ENCODE peak calls at places on chromosomes 2 and 18, in seven cellular contexts. I is stomach, W is sigmoid colon, R is HepG2, J is spleen, Z is prostate gland, P is transverse colon. X is an unnamed sample.

GRCh38 chr18:44051088-44051487 is 629.6 kb upstream of the SETBP1 start:
- DNase-seq in I (no peak), W (no peak), R (no peak), J (no peak), Z (no peak), P (no peak), X (no peak)

GRCh38 chr2:177243073-177243472 is 21.5 kb downstream of the NFE2L2 start:
- DNase-seq in I (no peak), W (peak; percentile 44), R (no peak), J (no peak), Z (no peak), P (no peak), X (no peak)

GRCh38 chr2:14909795-14910194 is 277.3 kb downstream of the LRATD1 start:
- DNase-seq in I (no peak), W (no peak), R (no peak), J (no peak), Z (no peak), P (no peak), X (no peak)

GRCh38 chr2:229164545-229165249 is 106.4 kb downstream of the PID1 start:
- DNase-seq in I (no peak), W (no peak), R (no peak), J (no peak), Z (no peak), P (peak; percentile 27), X (no peak)

GRCh38 chr2:54570321-54570881 is 114.3 kb downstream of the SPTBN1 start:
- DNase-seq in I (no peak), W (no peak), R (no peak), J (no peak), Z (no peak), P (no peak), X (no peak)

GRCh38 chr18:74775239-74775638 is 177.6 kb downstream of the ZNF407 start:
- DNase-seq in I (no peak), W (no peak), R (no peak), J (no peak), Z (no peak), P (no peak), X (no peak)

GRCh38 chr2:206160807-206161179 is 1.1 kb downstream of the EEF1B2 start:
- DNase-seq in I (no peak), W (no peak), R (peak; percentile 57), J (no peak), Z (no peak), P (no peak), X (no peak)

GRCh38 chr2:160303076-160303475 is 103.0 kb upstream of the ITGB6 start:
- DNase-seq in I (no peak), W (no peak), R (no peak), J (no peak), Z (no peak), P (no peak), X (no peak)

GRCh38 chr2:26043862-26044736 is 10.2 kb downstream of the RAB10 start:
- DNase-seq in I (peak; percentile 49), W (no peak), R (peak; percentile 54), J (no peak), Z (no peak), P (peak; percentile 53), X (no peak)

GRCh38 chr2:9552491-9553178 is 3.0 kb downstream of the ADAM17 start:
- DNase-seq in I (no peak), W (no peak), R (no peak), J (no peak), Z (no peak), P (no peak), X (no peak)

GRCh38 chr18:47163241-47163640 is 12.9 kb downstream of the IER3IP1 start:
- DNase-seq in I (no peak), W (no peak), R (no peak), J (no peak), Z (no peak), P (no peak), X (no peak)

GRCh38 chr2:144801766-144802165 is 281.8 kb upstream of the ZEB2 start:
- DNase-seq in I (no peak), W (no peak), R (no peak), J (no peak), Z (no peak), P (no peak), X (no peak)

GRCh38 chr2:120423167-120423943 is 77.4 kb downstream of the INHBB start:
- DNase-seq in I (peak; percentile 17), W (no peak), R (no peak), J (peak; percentile 62), Z (no peak), P (no peak), X (no peak)

GRCh38 chr2:26193578-26194231 is 20.8 kb downstream of the GAREM2 start:
- DNase-seq in I (no peak), W (peak; percentile 40), R (no peak), J (no peak), Z (no peak), P (no peak), X (no peak)

GRCh38 chr2:24399434-24400206 is 39.3 kb upstream of the ITSN2 start:
- DNase-seq in I (no peak), W (no peak), R (peak; percentile 45), J (no peak), Z (no peak), P (no peak), X (no peak)

GRCh38 chr2:24404582-24404981 is 44.2 kb upstream of the ITSN2 start:
- DNase-seq in I (no peak), W (peak; percentile 72), R (no peak), J (no peak), Z (no peak), P (no peak), X (no peak)

GRCh38 chr2:24403168-24403850 is 43.0 kb upstream of the ITSN2 start:
- DNase-seq in I (no peak), W (no peak), R (no peak), J (no peak), Z (no peak), P (no peak), X (no peak)

GRCh38 chr2:24402242-24403092 is 42.1 kb upstream of the ITSN2 start:
- DNase-seq in I (no peak), W (no peak), R (no peak), J (no peak), Z (no peak), P (peak; percentile 10), X (no peak)

DNA sequence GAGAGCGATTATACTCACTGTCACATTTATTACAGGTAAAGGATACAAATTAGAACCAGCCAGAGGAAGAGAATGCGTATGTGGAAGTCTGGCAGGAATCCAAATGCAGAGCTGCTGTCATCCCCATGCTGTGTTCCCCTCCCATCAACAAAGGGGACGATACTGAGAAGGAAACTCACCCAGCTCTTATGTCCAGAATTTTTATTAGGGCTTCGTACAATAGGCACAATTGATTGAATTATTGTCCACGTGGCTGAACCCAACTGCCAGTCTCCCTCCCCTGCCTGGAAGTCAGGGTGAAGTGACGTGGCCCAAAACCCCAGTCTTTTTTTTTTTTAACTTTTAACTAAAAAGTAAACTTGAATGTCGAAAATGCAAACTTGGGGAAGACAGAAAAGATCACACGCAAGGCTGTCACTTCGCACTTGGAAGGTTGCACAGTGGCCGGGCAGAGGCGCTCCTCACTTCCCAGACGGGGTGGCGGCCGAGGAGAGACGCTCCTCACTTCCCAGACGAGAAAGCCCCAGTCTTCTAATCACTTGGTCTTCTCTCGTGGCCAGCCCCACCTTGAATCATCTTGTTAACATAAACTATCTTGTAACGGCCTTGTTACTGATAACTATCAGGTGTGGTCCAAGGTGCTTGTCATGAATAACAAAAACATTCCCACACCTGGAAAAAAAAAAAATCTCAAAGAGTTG is 40.0 kb upstream of the ITSN2 start:
- DNase-seq in I (no peak), W (no peak), R (no peak), J (no peak), Z (no peak), P (no peak), X (no peak)
- TF ChIP-seq POLR2AphosphoS5 in I (no peak), W (no peak), R (no peak), J (no peak), Z (no peak), P (no peak), X (no peak)

DNA sequence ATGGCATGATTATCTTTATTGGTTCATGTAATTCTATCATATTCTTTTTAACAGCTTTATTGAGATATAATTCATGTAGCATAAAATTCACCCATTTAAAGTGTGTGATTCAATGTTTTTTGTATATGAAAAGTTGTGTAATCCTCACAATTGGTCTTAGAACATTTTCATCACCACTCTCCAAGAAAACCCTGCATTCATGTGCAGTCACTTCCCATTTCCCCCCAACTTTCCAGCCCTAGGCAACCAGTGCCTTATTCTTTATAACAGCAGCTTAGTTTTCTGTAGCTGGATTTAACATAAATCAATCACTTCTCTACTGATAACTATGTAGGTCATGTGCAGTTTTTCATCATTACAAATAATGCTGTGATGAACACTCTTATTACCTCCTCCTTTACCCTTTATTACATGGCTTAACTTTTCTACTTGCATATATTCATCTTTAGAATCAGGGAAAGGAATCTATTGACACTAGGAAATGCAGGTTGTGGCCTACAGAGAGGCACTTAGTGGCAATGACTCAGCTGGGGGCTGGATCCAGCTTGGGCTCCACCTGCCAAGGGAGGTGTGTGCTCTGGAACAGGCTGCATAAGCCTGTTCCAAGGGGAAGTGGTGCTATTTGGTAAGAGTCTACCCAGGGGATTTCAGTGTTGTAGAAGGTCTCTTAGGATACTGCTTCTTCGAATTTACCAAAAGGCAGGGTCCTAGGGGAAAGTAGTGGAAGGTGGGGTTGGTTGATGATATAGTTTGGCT is 89.1 kb downstream of the ETAA1 start:
- DNase-seq in I (peak; percentile 52), W (no peak), R (no peak), J (no peak), Z (peak; percentile 48), P (no peak), X (no peak)
- TF ChIP-seq POLR2A in I (no peak), W (no peak), R (no peak), J (no peak), Z (no peak), P (no peak), X (no peak)

DNA sequence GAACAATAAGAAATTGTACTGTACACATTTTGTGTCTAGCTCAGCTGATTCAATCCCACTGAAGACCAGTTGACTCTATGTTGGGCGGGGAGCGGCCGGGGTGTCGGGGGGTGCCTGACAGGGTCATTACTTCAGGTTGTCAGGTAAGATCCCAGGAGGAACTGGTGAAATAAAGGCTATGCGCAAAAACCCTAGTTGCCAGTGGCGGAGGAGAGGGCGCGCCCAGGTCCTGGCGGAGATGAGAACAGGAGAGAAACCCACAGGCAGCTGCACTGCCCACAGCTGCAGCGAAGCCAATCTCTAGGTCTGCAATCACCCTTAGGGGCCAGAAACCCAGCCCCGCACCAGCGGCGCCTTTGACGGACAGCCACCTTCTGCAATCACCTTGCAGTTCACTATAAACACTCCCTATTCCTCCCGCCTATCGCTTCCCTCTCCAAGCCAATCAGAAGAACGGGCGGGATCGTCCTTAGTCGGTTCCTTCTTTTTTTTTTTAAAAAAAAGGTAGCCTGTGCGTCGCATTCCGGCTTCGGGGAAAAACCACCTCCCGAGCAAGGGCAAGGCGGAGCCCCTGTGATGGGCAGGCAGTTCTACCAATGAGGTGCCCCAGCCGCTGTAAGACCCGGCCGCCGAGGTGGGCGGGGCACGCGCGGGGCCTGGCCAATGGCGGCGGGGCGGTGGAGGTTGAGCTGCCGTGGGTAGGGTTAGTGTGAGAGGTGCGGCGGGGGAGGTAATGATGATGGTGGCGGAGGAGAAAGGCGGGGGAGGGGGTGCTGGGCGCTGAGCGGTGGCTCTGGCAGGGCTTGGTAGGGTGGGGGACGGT is at the start of gene EHBP1:
- DNase-seq in I (peak; percentile 100), W (peak; percentile 100), R (peak; percentile 100), J (peak; percentile 99), Z (peak; percentile 100), P (peak; percentile 99), X (peak; percentile 85)
- TF ChIP-seq POLR2AphosphoS5 in I (peak; percentile 84), W (peak; percentile 93), R (peak; percentile 96), J (peak; percentile 97), Z (peak; percentile 96), P (peak; percentile 92), X (peak; percentile 56)

DNA sequence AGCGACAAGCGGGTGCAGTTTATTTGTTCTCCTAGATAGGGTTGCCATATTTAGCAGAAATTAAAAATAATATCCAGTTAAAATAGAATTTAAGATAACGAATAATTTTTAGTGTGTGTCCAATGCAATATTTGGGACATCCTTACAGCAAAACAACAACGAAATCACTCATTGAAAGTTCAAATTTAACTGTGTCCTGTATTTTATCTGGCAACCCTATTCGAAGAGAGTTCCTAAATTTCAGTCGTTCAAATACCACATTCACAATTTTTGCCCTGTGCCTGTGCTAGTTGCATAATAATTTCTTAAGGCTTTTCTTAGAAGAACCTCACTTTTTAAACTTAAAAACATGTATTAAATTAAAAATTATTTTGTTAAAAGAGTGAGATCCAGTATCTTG is 664 bp downstream of the DGUOK start:
- DNase-seq in I (no peak), W (no peak), R (no peak), J (no peak), Z (no peak), P (no peak), X (no peak)
- TF ChIP-seq POLR2A in I (no peak), W (no peak), R (no peak), J (no peak), Z (no peak), P (no peak), X (no peak)